ENCODE peak calls at places on chromosomes 6 and 20, in six cellular contexts. R is upper lobe of right lung, W is cardiac muscle cell, I is K562, M is colonic mucosa, H is AG09309. B is an unnamed sample.

GRCh38 chr6:89375427-89375868 is 22.9 kb upstream of the UBE2J1 start:
- DNase-seq in R (peak; percentile 86), W (no peak), I (no peak), M (peak; percentile 77), H (no peak), B (no peak)

GRCh38 chr6:16299861-16300260 is 61.5 kb downstream of the GMPR start:
- DNase-seq in R (no peak), W (no peak), I (no peak), M (no peak), H (no peak), B (no peak)

GRCh38 chr6:43376551-43376981 is 7.1 kb upstream of the ZNF318 start:
- DNase-seq in R (no peak), W (no peak), I (no peak), M (no peak), H (no peak), B (no peak)

GRCh38 chr6:56595490-56596122 is 47.1 kb downstream of the DST start:
- DNase-seq in R (no peak), W (peak; percentile 65), I (peak; percentile 45), M (peak; percentile 41), H (no peak), B (peak; percentile 31)

GRCh38 chr20:53865905-53866786 is 204.2 kb downstream of the BCAS1 start:
- DNase-seq in R (no peak), W (peak; percentile 61), I (no peak), M (peak; percentile 68), H (no peak), B (no peak)

GRCh38 chr6:158611600-158612041 is 32.9 kb downstream of the DYNLT1 start:
- DNase-seq in R (peak; percentile 76), W (peak; percentile 41), I (no peak), M (peak; percentile 19), H (no peak), B (no peak)

GRCh38 chr6:24757610-24758009 is 17.1 kb upstream of the GMNN start:
- DNase-seq in R (no peak), W (no peak), I (no peak), M (no peak), H (no peak), B (no peak)

GRCh38 chr20:14979472-14979986 is 642.1 kb upstream of the FLRT3 start:
- DNase-seq in R (no peak), W (no peak), I (no peak), M (no peak), H (no peak), B (no peak)

GRCh38 chr6:106751501-106752252 is 122.3 kb downstream of the QRSL1 start:
- DNase-seq in R (no peak), W (no peak), I (no peak), M (peak; percentile 69), H (no peak), B (no peak)

GRCh38 chr6:161418458-161418945 is 144.6 kb upstream of the AGPAT4 start:
- DNase-seq in R (no peak), W (peak; percentile 94), I (peak; percentile 64), M (peak; percentile 53), H (peak; percentile 67), B (peak; percentile 98)

GRCh38 chr6:106162926-106163325 is 76.8 kb downstream of the PRDM1 start:
- DNase-seq in R (no peak), W (no peak), I (no peak), M (no peak), H (no peak), B (no peak)

GRCh38 chr6:165245287-165245686 is 64.1 kb downstream of the C6orf118 start:
- DNase-seq in R (no peak), W (peak; percentile 58), I (no peak), M (no peak), H (peak; percentile 10), B (peak; percentile 26)

GRCh38 chr20:49484180-49485140 is 2.0 kb upstream of the KCNB1 start:
- DNase-seq in R (peak; percentile 83), W (peak; percentile 86), I (peak; percentile 70), M (peak; percentile 64), H (peak; percentile 16), B (peak; percentile 52)

GRCh38 chr6:28315628-28316027 is 20.3 kb downstream of the ZSCAN31 start:
- DNase-seq in R (no peak), W (no peak), I (no peak), M (no peak), H (no peak), B (no peak)

GRCh38 chr6:118400098-118400497 is 148.0 kb upstream of the PLN start:
- DNase-seq in R (no peak), W (no peak), I (no peak), M (no peak), H (no peak), B (no peak)

GRCh38 chr20:51678041-51678697 is 90.0 kb downstream of the ATP9A start:
- DNase-seq in R (no peak), W (peak; percentile 22), I (no peak), M (no peak), H (no peak), B (no peak)

GRCh38 chr6:154768280-154768679 is 35.1 kb downstream of the SCAF8 start:
- DNase-seq in R (no peak), W (no peak), I (no peak), M (no peak), H (no peak), B (no peak)

GRCh38 chr20:19812696-19813095 is 54.6 kb downstream of the RIN2 start:
- DNase-seq in R (no peak), W (no peak), I (no peak), M (no peak), H (no peak), B (no peak)

GRCh38 chr6:137089305-137089704 is 44.5 kb upstream of the IL20RA start:
- DNase-seq in R (no peak), W (no peak), I (no peak), M (peak; percentile 52), H (no peak), B (no peak)

GRCh38 chr20:18430172-18430826 is 36.5 kb downstream of the DZANK1 start:
- DNase-seq in R (no peak), W (no peak), I (no peak), M (peak; percentile 41), H (no peak), B (no peak)

GRCh38 chr6:79777713-79778579 is 146.8 kb downstream of the SH3BGRL2 start:
- DNase-seq in R (peak; percentile 89), W (peak; percentile 79), I (peak; percentile 95), M (peak; percentile 79), H (peak; percentile 1), B (peak; percentile 27)

GRCh38 chr6:20056350-20056992 is 155.8 kb downstream of the MBOAT1 start:
- DNase-seq in R (no peak), W (peak; percentile 75), I (no peak), M (no peak), H (peak; percentile 25), B (peak; percentile 55)
- TF ChIP-seq CTCF in R (peak; percentile 53), W (peak; percentile 57), I (peak; percentile 87), M (peak; percentile 34), H (peak; percentile 51), B (peak; percentile 57)

DNA sequence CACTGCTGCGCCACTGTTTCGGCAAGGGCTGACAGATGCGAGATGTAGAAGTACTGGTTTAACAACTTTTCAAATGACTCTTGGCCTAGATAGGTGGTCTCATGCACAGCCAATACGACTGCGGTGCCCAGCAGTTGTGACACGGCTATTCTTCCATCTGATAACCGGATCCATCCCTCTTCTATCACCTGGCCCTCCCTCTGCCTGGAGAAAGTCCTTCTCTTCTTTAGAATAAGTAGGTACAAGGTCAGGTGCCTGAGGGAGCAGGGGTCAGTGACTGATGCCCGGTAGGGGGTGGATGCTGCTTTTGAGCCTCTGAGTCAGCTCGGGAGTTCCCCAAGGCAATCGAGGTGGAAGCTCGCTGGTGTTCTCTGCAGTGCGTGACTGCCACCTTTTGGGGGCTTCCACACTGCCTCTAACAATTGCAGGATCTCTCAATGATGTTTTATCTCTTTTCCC is 166.8 kb upstream of the GRIK2 start:
- DNase-seq in R (no peak), W (peak; percentile 58), I (no peak), M (no peak), H (no peak), B (no peak)
- TF ChIP-seq CTCF in R (no peak), W (peak; percentile 56), I (peak; percentile 13), M (no peak), H (no peak), B (no peak)

DNA sequence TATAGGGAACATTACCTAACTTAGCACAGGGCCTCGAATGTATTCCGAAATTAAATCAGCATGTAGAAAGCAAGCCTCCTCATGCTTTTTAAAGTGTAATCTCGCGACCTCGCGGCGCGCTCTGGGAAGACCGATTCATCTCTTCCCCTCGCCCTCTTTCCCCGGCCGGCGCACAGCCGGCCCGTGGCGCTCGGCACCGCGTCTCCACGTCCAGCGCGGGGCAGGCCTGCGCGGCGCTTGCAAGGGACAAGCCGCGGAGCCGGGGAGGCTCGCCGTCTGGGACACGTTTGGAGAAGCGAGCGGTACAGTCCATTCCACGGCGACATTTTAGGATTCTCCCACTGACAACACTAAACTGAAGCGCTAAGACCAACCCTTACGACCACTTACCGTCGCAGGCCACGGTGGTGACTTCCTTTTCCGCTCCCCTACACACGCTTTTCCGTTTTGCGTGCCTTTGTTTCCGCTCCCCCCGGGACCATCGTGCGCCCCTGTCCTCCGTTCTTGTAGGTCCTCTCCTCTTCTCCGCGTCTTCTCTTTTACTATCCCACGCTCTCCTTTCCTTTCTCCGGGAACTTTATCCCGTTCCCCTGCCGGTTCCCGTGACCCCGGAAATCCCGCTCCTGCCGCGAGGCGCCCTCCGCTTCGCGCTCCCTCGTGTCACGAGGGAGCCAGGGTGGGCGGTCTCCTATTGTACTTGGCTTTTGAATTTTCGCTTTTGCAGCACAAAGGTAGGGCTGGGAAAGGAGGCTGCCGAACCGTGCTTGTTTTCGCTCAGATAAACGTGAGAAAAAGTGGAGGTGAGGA is at the start of gene ECHDC1:
- DNase-seq in R (peak; percentile 87), W (peak; percentile 78), I (peak; percentile 58), M (peak; percentile 70), H (no peak), B (no peak)
- TF ChIP-seq CTCF in R (no peak), W (no peak), I (peak; percentile 10), M (no peak), H (no peak), B (no peak)

GRCh38 chr6:109701774-109702173 is 10.7 kb downstream of the FIG4 start:
- DNase-seq in R (no peak), W (no peak), I (no peak), M (no peak), H (no peak), B (no peak)
- TF ChIP-seq CTCF in R (no peak), W (no peak), I (no peak), M (no peak), H (no peak), B (no peak)

DNA sequence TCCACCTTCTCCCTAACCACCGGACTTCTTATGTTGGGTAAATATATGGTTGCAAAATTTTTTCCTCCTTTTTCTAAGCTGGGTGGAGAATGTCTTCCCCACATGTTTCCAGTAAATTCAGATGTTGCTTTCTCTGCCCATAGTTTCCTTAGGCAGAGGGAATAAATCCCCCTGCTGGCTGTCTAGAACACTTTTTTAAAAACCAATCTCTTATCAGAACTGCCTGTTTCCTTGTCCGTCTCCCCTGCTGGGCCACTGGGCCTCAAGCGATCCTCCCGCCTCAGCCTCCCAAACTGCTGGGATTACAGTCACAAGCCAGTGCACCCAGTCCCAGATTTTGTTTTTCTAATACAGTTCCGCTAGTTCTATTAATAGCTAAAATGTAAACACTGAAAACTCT is 9.9 kb upstream of the WFDC2 start:
- DNase-seq in R (no peak), W (no peak), I (peak; percentile 51), M (no peak), H (no peak), B (no peak)
- TF ChIP-seq CTCF in R (no peak), W (peak; percentile 20), I (peak; percentile 35), M (no peak), H (peak; percentile 23), B (no peak)

B was measured in astrocyte of the cerebellum.